ENCODE peak calls at places on chromosomes 12 and 14, in six cellular contexts. One of them, this sample, is unnamed.

GRCh38 chr14:39417014-39417413 is 15.2 kb downstream of the FBXO33 start:
- DNase-seq in activated T-cell treated with anti-CD3 and anti-CD28 coated beads for 24 hours: no peak
- DNase-seq in RWPE1: no peak
- DNase-seq in HEK293T: no peak
- DNase-seq in stimulated activated CD4-positive, alpha-beta T cell treated with anti-CD3 and anti-CD28 coated beads, TNF-alpha, amount 100 ng/mL, for 24 hours: no peak
- DNase-seq in naive thymus-derived CD4-positive, alpha-beta T cell: no peak
- DNase-seq in this sample: no peak

GRCh38 chr14:91325211-91325610 is 80.7 kb upstream of the GPR68 start:
- DNase-seq in activated T-cell treated with anti-CD3 and anti-CD28 coated beads for 24 hours: no peak
- DNase-seq in RWPE1: no peak
- DNase-seq in HEK293T: no peak
- DNase-seq in stimulated activated CD4-positive, alpha-beta T cell treated with anti-CD3 and anti-CD28 coated beads, TNF-alpha, amount 100 ng/mL, for 24 hours: no peak
- DNase-seq in naive thymus-derived CD4-positive, alpha-beta T cell: no peak
- DNase-seq in this sample: no peak

GRCh38 chr12:57522887-57523705 is 472 bp downstream of the MBD6 start:
- DNase-seq in activated T-cell treated with anti-CD3 and anti-CD28 coated beads for 24 hours: no peak
- DNase-seq in RWPE1: no peak
- DNase-seq in HEK293T: peak
- DNase-seq in stimulated activated CD4-positive, alpha-beta T cell treated with anti-CD3 and anti-CD28 coated beads, TNF-alpha, amount 100 ng/mL, for 24 hours: no peak
- DNase-seq in naive thymus-derived CD4-positive, alpha-beta T cell: no peak
- DNase-seq in this sample: peak

GRCh38 chr14:105536691-105537579 is 10.6 kb downstream of the TMEM121 start:
- DNase-seq in activated T-cell treated with anti-CD3 and anti-CD28 coated beads for 24 hours: no peak
- DNase-seq in RWPE1: no peak
- DNase-seq in HEK293T: no peak
- DNase-seq in stimulated activated CD4-positive, alpha-beta T cell treated with anti-CD3 and anti-CD28 coated beads, TNF-alpha, amount 100 ng/mL, for 24 hours: no peak
- DNase-seq in naive thymus-derived CD4-positive, alpha-beta T cell: no peak
- DNase-seq in this sample: no peak

GRCh38 chr12:68180792-68181744 is 21.5 kb upstream of the IFNG start:
- DNase-seq in activated T-cell treated with anti-CD3 and anti-CD28 coated beads for 24 hours: no peak
- DNase-seq in RWPE1: no peak
- DNase-seq in HEK293T: no peak
- DNase-seq in stimulated activated CD4-positive, alpha-beta T cell treated with anti-CD3 and anti-CD28 coated beads, TNF-alpha, amount 100 ng/mL, for 24 hours: no peak
- DNase-seq in naive thymus-derived CD4-positive, alpha-beta T cell: peak
- DNase-seq in this sample: no peak

GRCh38 chr12:97716356-97716755 is 253.8 kb downstream of the RMST start:
- DNase-seq in activated T-cell treated with anti-CD3 and anti-CD28 coated beads for 24 hours: no peak
- DNase-seq in RWPE1: no peak
- DNase-seq in HEK293T: peak
- DNase-seq in stimulated activated CD4-positive, alpha-beta T cell treated with anti-CD3 and anti-CD28 coated beads, TNF-alpha, amount 100 ng/mL, for 24 hours: no peak
- DNase-seq in naive thymus-derived CD4-positive, alpha-beta T cell: no peak
- DNase-seq in this sample: no peak

GRCh38 chr12:20748198-20748597 is 53.1 kb downstream of the SLCO1C1 start:
- DNase-seq in activated T-cell treated with anti-CD3 and anti-CD28 coated beads for 24 hours: no peak
- DNase-seq in RWPE1: no peak
- DNase-seq in HEK293T: no peak
- DNase-seq in stimulated activated CD4-positive, alpha-beta T cell treated with anti-CD3 and anti-CD28 coated beads, TNF-alpha, amount 100 ng/mL, for 24 hours: no peak
- DNase-seq in naive thymus-derived CD4-positive, alpha-beta T cell: no peak
- DNase-seq in this sample: no peak

GRCh38 chr12:121577443-121578180 is 3.2 kb downstream of the KDM2B start:
- DNase-seq in activated T-cell treated with anti-CD3 and anti-CD28 coated beads for 24 hours: no peak
- DNase-seq in RWPE1: no peak
- DNase-seq in HEK293T: no peak
- DNase-seq in stimulated activated CD4-positive, alpha-beta T cell treated with anti-CD3 and anti-CD28 coated beads, TNF-alpha, amount 100 ng/mL, for 24 hours: no peak
- DNase-seq in naive thymus-derived CD4-positive, alpha-beta T cell: no peak
- DNase-seq in this sample: no peak

GRCh38 chr14:91364524-91365270 is 52.9 kb downstream of the CCDC88C start:
- DNase-seq in activated T-cell treated with anti-CD3 and anti-CD28 coated beads for 24 hours: no peak
- DNase-seq in RWPE1: no peak
- DNase-seq in HEK293T: no peak
- DNase-seq in stimulated activated CD4-positive, alpha-beta T cell treated with anti-CD3 and anti-CD28 coated beads, TNF-alpha, amount 100 ng/mL, for 24 hours: no peak
- DNase-seq in naive thymus-derived CD4-positive, alpha-beta T cell: no peak
- DNase-seq in this sample: no peak

GRCh38 chr12:46089414-46090162 is 99.2 kb upstream of the SCAF11 start:
- DNase-seq in activated T-cell treated with anti-CD3 and anti-CD28 coated beads for 24 hours: no peak
- DNase-seq in RWPE1: no peak
- DNase-seq in HEK293T: no peak
- DNase-seq in stimulated activated CD4-positive, alpha-beta T cell treated with anti-CD3 and anti-CD28 coated beads, TNF-alpha, amount 100 ng/mL, for 24 hours: no peak
- DNase-seq in naive thymus-derived CD4-positive, alpha-beta T cell: no peak
- DNase-seq in this sample: no peak

GRCh38 chr14:98345186-98345585 is 926.8 kb downstream of the BCL11B start:
- DNase-seq in activated T-cell treated with anti-CD3 and anti-CD28 coated beads for 24 hours: no peak
- DNase-seq in RWPE1: peak
- DNase-seq in HEK293T: no peak
- DNase-seq in stimulated activated CD4-positive, alpha-beta T cell treated with anti-CD3 and anti-CD28 coated beads, TNF-alpha, amount 100 ng/mL, for 24 hours: no peak
- DNase-seq in naive thymus-derived CD4-positive, alpha-beta T cell: no peak
- DNase-seq in this sample: no peak

GRCh38 chr12:106113042-106113441 is 25.7 kb downstream of the NUAK1 start:
- DNase-seq in activated T-cell treated with anti-CD3 and anti-CD28 coated beads for 24 hours: no peak
- DNase-seq in RWPE1: no peak
- DNase-seq in HEK293T: no peak
- DNase-seq in stimulated activated CD4-positive, alpha-beta T cell treated with anti-CD3 and anti-CD28 coated beads, TNF-alpha, amount 100 ng/mL, for 24 hours: no peak
- DNase-seq in naive thymus-derived CD4-positive, alpha-beta T cell: no peak
- DNase-seq in this sample: no peak